ENCODE peak calls at places on chromosomes 11 and 22, in eight cellular contexts. One of them, this sample, is unnamed.

GRCh38 chr11:4041731-4042391 is 52.7 kb upstream of the RRM1 start:
- DNase-seq in kidney: no peak
- DNase-seq in Kasumi-1: no peak
- DNase-seq in type B pancreatic cell: no peak
- DNase-seq in stomach: no peak
- DNase-seq in activated CD4-positive, CD25-positive, alpha-beta regulatory T cell: no peak
- DNase-seq in stimulated activated CD4-positive, alpha-beta T cell treated with anti-CD3 and anti-CD28 coated beads, TNF-alpha, amount 100 ng/mL, for 4 hours: no peak
- DNase-seq in activated naive CD4-positive, alpha-beta T cell treated with anti-CD3 and anti-CD28 coated beads for 36 hours: no peak
- DNase-seq in this sample: no peak

GRCh38 chr11:122267602-122268001 is 151.6 kb upstream of the BLID start:
- DNase-seq in activated naive CD4-positive, alpha-beta T cell treated with anti-CD3 and anti-CD28 coated beads for 36 hours: no peak
- DNase-seq in kidney: no peak
- DNase-seq in type B pancreatic cell: no peak
- DNase-seq in stomach: no peak
- DNase-seq in activated CD4-positive, CD25-positive, alpha-beta regulatory T cell: no peak
- DNase-seq in Kasumi-1: no peak
- DNase-seq in stimulated activated CD4-positive, alpha-beta T cell treated with anti-CD3 and anti-CD28 coated beads, TNF-alpha, amount 100 ng/mL, for 4 hours: no peak
- DNase-seq in this sample: no peak

GRCh38 chr11:73375830-73376167 is 400 bp upstream of the RELT start:
- DNase-seq in type B pancreatic cell: no peak
- DNase-seq in stimulated activated CD4-positive, alpha-beta T cell treated with anti-CD3 and anti-CD28 coated beads, TNF-alpha, amount 100 ng/mL, for 4 hours: no peak
- DNase-seq in Kasumi-1: no peak
- DNase-seq in stomach: no peak
- DNase-seq in kidney: no peak
- DNase-seq in activated CD4-positive, CD25-positive, alpha-beta regulatory T cell: no peak
- DNase-seq in activated naive CD4-positive, alpha-beta T cell treated with anti-CD3 and anti-CD28 coated beads for 36 hours: no peak
- DNase-seq in this sample: no peak

GRCh38 chr11:3095712-3096361 is 38.6 kb upstream of the CARS1 start:
- DNase-seq in stomach: peak; percentile 25
- DNase-seq in activated CD4-positive, CD25-positive, alpha-beta regulatory T cell: no peak
- DNase-seq in kidney: peak; percentile 85
- DNase-seq in activated naive CD4-positive, alpha-beta T cell treated with anti-CD3 and anti-CD28 coated beads for 36 hours: no peak
- DNase-seq in Kasumi-1: no peak
- DNase-seq in type B pancreatic cell: peak; percentile 43
- DNase-seq in stimulated activated CD4-positive, alpha-beta T cell treated with anti-CD3 and anti-CD28 coated beads, TNF-alpha, amount 100 ng/mL, for 4 hours: no peak
- DNase-seq in this sample: peak; percentile 59

GRCh38 chr11:8222820-8223512 is 40.7 kb downstream of the LMO1 start:
- DNase-seq in type B pancreatic cell: no peak
- DNase-seq in activated naive CD4-positive, alpha-beta T cell treated with anti-CD3 and anti-CD28 coated beads for 36 hours: no peak
- DNase-seq in activated CD4-positive, CD25-positive, alpha-beta regulatory T cell: no peak
- DNase-seq in stomach: no peak
- DNase-seq in kidney: peak; percentile 60
- DNase-seq in Kasumi-1: no peak
- DNase-seq in stimulated activated CD4-positive, alpha-beta T cell treated with anti-CD3 and anti-CD28 coated beads, TNF-alpha, amount 100 ng/mL, for 4 hours: no peak
- DNase-seq in this sample: no peak

GRCh38 chr11:10373340-10373739 is 68.5 kb downstream of the ADM start:
- DNase-seq in kidney: no peak
- DNase-seq in stimulated activated CD4-positive, alpha-beta T cell treated with anti-CD3 and anti-CD28 coated beads, TNF-alpha, amount 100 ng/mL, for 4 hours: no peak
- DNase-seq in stomach: no peak
- DNase-seq in activated CD4-positive, CD25-positive, alpha-beta regulatory T cell: no peak
- DNase-seq in activated naive CD4-positive, alpha-beta T cell treated with anti-CD3 and anti-CD28 coated beads for 36 hours: no peak
- DNase-seq in type B pancreatic cell: peak; percentile 54
- DNase-seq in Kasumi-1: no peak
- DNase-seq in this sample: no peak

GRCh38 chr11:103433380-103433779 is 324.2 kb downstream of the DYNC2H1 start:
- DNase-seq in stimulated activated CD4-positive, alpha-beta T cell treated with anti-CD3 and anti-CD28 coated beads, TNF-alpha, amount 100 ng/mL, for 4 hours: no peak
- DNase-seq in activated CD4-positive, CD25-positive, alpha-beta regulatory T cell: no peak
- DNase-seq in activated naive CD4-positive, alpha-beta T cell treated with anti-CD3 and anti-CD28 coated beads for 36 hours: no peak
- DNase-seq in kidney: no peak
- DNase-seq in stomach: no peak
- DNase-seq in Kasumi-1: no peak
- DNase-seq in type B pancreatic cell: no peak
- DNase-seq in this sample: no peak

GRCh38 chr11:108947654-108948570 is 283.0 kb downstream of the DDX10 start:
- DNase-seq in stomach: no peak
- DNase-seq in activated naive CD4-positive, alpha-beta T cell treated with anti-CD3 and anti-CD28 coated beads for 36 hours: no peak
- DNase-seq in stimulated activated CD4-positive, alpha-beta T cell treated with anti-CD3 and anti-CD28 coated beads, TNF-alpha, amount 100 ng/mL, for 4 hours: no peak
- DNase-seq in kidney: no peak
- DNase-seq in type B pancreatic cell: no peak
- DNase-seq in activated CD4-positive, CD25-positive, alpha-beta regulatory T cell: no peak
- DNase-seq in Kasumi-1: no peak
- DNase-seq in this sample: no peak

GRCh38 chr11:17595526-17596309 is 48.7 kb downstream of the OTOG start:
- DNase-seq in type B pancreatic cell: peak; percentile 52
- DNase-seq in activated naive CD4-positive, alpha-beta T cell treated with anti-CD3 and anti-CD28 coated beads for 36 hours: no peak
- DNase-seq in stomach: peak; percentile 20
- DNase-seq in kidney: peak; percentile 17
- DNase-seq in activated CD4-positive, CD25-positive, alpha-beta regulatory T cell: no peak
- DNase-seq in Kasumi-1: no peak
- DNase-seq in stimulated activated CD4-positive, alpha-beta T cell treated with anti-CD3 and anti-CD28 coated beads, TNF-alpha, amount 100 ng/mL, for 4 hours: no peak
- DNase-seq in this sample: no peak

GRCh38 chr11:35539781-35540281 is 14.4 kb upstream of the PAMR1 start:
- DNase-seq in stimulated activated CD4-positive, alpha-beta T cell treated with anti-CD3 and anti-CD28 coated beads, TNF-alpha, amount 100 ng/mL, for 4 hours: no peak
- DNase-seq in activated naive CD4-positive, alpha-beta T cell treated with anti-CD3 and anti-CD28 coated beads for 36 hours: no peak
- DNase-seq in stomach: no peak
- DNase-seq in type B pancreatic cell: no peak
- DNase-seq in activated CD4-positive, CD25-positive, alpha-beta regulatory T cell: no peak
- DNase-seq in kidney: peak; percentile 84
- DNase-seq in Kasumi-1: no peak
- DNase-seq in this sample: no peak

GRCh38 chr11:118530683-118531596 is at the start of gene TMEM25:
- DNase-seq in type B pancreatic cell: peak; percentile 83
- DNase-seq in kidney: peak; percentile 91
- DNase-seq in stimulated activated CD4-positive, alpha-beta T cell treated with anti-CD3 and anti-CD28 coated beads, TNF-alpha, amount 100 ng/mL, for 4 hours: peak; percentile 54
- DNase-seq in activated naive CD4-positive, alpha-beta T cell treated with anti-CD3 and anti-CD28 coated beads for 36 hours: peak; percentile 75
- DNase-seq in activated CD4-positive, CD25-positive, alpha-beta regulatory T cell: peak; percentile 50
- DNase-seq in Kasumi-1: no peak
- DNase-seq in stomach: peak; percentile 70
- DNase-seq in this sample: peak; percentile 62

GRCh38 chr22:49541451-49542230 is 286.0 kb downstream of the BRD1 start:
- DNase-seq in type B pancreatic cell: no peak
- DNase-seq in stomach: no peak
- DNase-seq in stimulated activated CD4-positive, alpha-beta T cell treated with anti-CD3 and anti-CD28 coated beads, TNF-alpha, amount 100 ng/mL, for 4 hours: no peak
- DNase-seq in Kasumi-1: no peak
- DNase-seq in activated CD4-positive, CD25-positive, alpha-beta regulatory T cell: no peak
- DNase-seq in activated naive CD4-positive, alpha-beta T cell treated with anti-CD3 and anti-CD28 coated beads for 36 hours: no peak
- DNase-seq in kidney: peak; percentile 61
- DNase-seq in this sample: no peak

GRCh38 chr11:34565417-34566208 is 52.0 kb upstream of the ELF5 start:
- DNase-seq in stomach: no peak
- DNase-seq in stimulated activated CD4-positive, alpha-beta T cell treated with anti-CD3 and anti-CD28 coated beads, TNF-alpha, amount 100 ng/mL, for 4 hours: no peak
- DNase-seq in type B pancreatic cell: no peak
- DNase-seq in activated naive CD4-positive, alpha-beta T cell treated with anti-CD3 and anti-CD28 coated beads for 36 hours: peak; percentile 60
- DNase-seq in Kasumi-1: peak; percentile 40
- DNase-seq in kidney: no peak
- DNase-seq in activated CD4-positive, CD25-positive, alpha-beta regulatory T cell: no peak
- DNase-seq in this sample: no peak

GRCh38 chr22:22884888-22885840 is 2.5 kb upstream of the IGLL5 start:
- DNase-seq in stomach: no peak
- DNase-seq in activated CD4-positive, CD25-positive, alpha-beta regulatory T cell: no peak
- DNase-seq in type B pancreatic cell: peak; percentile 67
- DNase-seq in kidney: peak; percentile 72
- DNase-seq in stimulated activated CD4-positive, alpha-beta T cell treated with anti-CD3 and anti-CD28 coated beads, TNF-alpha, amount 100 ng/mL, for 4 hours: no peak
- DNase-seq in activated naive CD4-positive, alpha-beta T cell treated with anti-CD3 and anti-CD28 coated beads for 36 hours: peak; percentile 66
- DNase-seq in Kasumi-1: no peak
- DNase-seq in this sample: no peak

GRCh38 chr11:5499671-5500070 is 10.1 kb downstream of the UBQLN3 start:
- DNase-seq in stimulated activated CD4-positive, alpha-beta T cell treated with anti-CD3 and anti-CD28 coated beads, TNF-alpha, amount 100 ng/mL, for 4 hours: no peak
- DNase-seq in activated CD4-positive, CD25-positive, alpha-beta regulatory T cell: no peak
- DNase-seq in stomach: no peak
- DNase-seq in activated naive CD4-positive, alpha-beta T cell treated with anti-CD3 and anti-CD28 coated beads for 36 hours: no peak
- DNase-seq in kidney: no peak
- DNase-seq in Kasumi-1: no peak
- DNase-seq in type B pancreatic cell: no peak
- DNase-seq in this sample: no peak

GRCh38 chr11:115787302-115787701 is 283.1 kb upstream of the CADM1 start:
- DNase-seq in activated CD4-positive, CD25-positive, alpha-beta regulatory T cell: no peak
- DNase-seq in stomach: no peak
- DNase-seq in activated naive CD4-positive, alpha-beta T cell treated with anti-CD3 and anti-CD28 coated beads for 36 hours: no peak
- DNase-seq in kidney: no peak
- DNase-seq in stimulated activated CD4-positive, alpha-beta T cell treated with anti-CD3 and anti-CD28 coated beads, TNF-alpha, amount 100 ng/mL, for 4 hours: no peak
- DNase-seq in type B pancreatic cell: no peak
- DNase-seq in Kasumi-1: no peak
- DNase-seq in this sample: no peak

GRCh38 chr22:25749420-25750169 is 7.6 kb downstream of the MYO18B start:
- DNase-seq in type B pancreatic cell: no peak
- DNase-seq in stomach: no peak
- DNase-seq in Kasumi-1: no peak
- DNase-seq in kidney: no peak
- DNase-seq in activated CD4-positive, CD25-positive, alpha-beta regulatory T cell: no peak
- DNase-seq in stimulated activated CD4-positive, alpha-beta T cell treated with anti-CD3 and anti-CD28 coated beads, TNF-alpha, amount 100 ng/mL, for 4 hours: no peak
- DNase-seq in activated naive CD4-positive, alpha-beta T cell treated with anti-CD3 and anti-CD28 coated beads for 36 hours: peak; percentile 72
- DNase-seq in this sample: no peak

GRCh38 chr11:64721359-64721699 is 1.7 kb downstream of the NRXN2 start:
- DNase-seq in activated naive CD4-positive, alpha-beta T cell treated with anti-CD3 and anti-CD28 coated beads for 36 hours: no peak
- DNase-seq in stomach: no peak
- DNase-seq in kidney: no peak
- DNase-seq in Kasumi-1: no peak
- DNase-seq in stimulated activated CD4-positive, alpha-beta T cell treated with anti-CD3 and anti-CD28 coated beads, TNF-alpha, amount 100 ng/mL, for 4 hours: no peak
- DNase-seq in type B pancreatic cell: no peak
- DNase-seq in activated CD4-positive, CD25-positive, alpha-beta regulatory T cell: no peak
- DNase-seq in this sample: no peak

GRCh38 chr11:119578466-119579220 is 150.4 kb downstream of the NECTIN1 start:
- DNase-seq in activated naive CD4-positive, alpha-beta T cell treated with anti-CD3 and anti-CD28 coated beads for 36 hours: no peak
- DNase-seq in activated CD4-positive, CD25-positive, alpha-beta regulatory T cell: no peak
- DNase-seq in stomach: no peak
- DNase-seq in type B pancreatic cell: no peak
- DNase-seq in kidney: no peak
- DNase-seq in Kasumi-1: no peak
- DNase-seq in stimulated activated CD4-positive, alpha-beta T cell treated with anti-CD3 and anti-CD28 coated beads, TNF-alpha, amount 100 ng/mL, for 4 hours: no peak
- DNase-seq in this sample: no peak

GRCh38 chr22:35363571-35364086 is 17.3 kb upstream of the HMOX1 start:
- DNase-seq in activated CD4-positive, CD25-positive, alpha-beta regulatory T cell: no peak
- DNase-seq in type B pancreatic cell: no peak
- DNase-seq in activated naive CD4-positive, alpha-beta T cell treated with anti-CD3 and anti-CD28 coated beads for 36 hours: no peak
- DNase-seq in Kasumi-1: no peak
- DNase-seq in stimulated activated CD4-positive, alpha-beta T cell treated with anti-CD3 and anti-CD28 coated beads, TNF-alpha, amount 100 ng/mL, for 4 hours: no peak
- DNase-seq in stomach: no peak
- DNase-seq in kidney: no peak
- DNase-seq in this sample: no peak

GRCh38 chr11:7208391-7208790 is 43.3 kb upstream of the SYT9 start:
- DNase-seq in activated CD4-positive, CD25-positive, alpha-beta regulatory T cell: no peak
- DNase-seq in kidney: no peak
- DNase-seq in Kasumi-1: no peak
- DNase-seq in activated naive CD4-positive, alpha-beta T cell treated with anti-CD3 and anti-CD28 coated beads for 36 hours: no peak
- DNase-seq in stomach: no peak
- DNase-seq in type B pancreatic cell: no peak
- DNase-seq in stimulated activated CD4-positive, alpha-beta T cell treated with anti-CD3 and anti-CD28 coated beads, TNF-alpha, amount 100 ng/mL, for 4 hours: no peak
- DNase-seq in this sample: no peak

GRCh38 chr11:64534391-64534801 is 56.6 kb upstream of the SLC22A12 start:
- DNase-seq in activated CD4-positive, CD25-positive, alpha-beta regulatory T cell: no peak
- DNase-seq in type B pancreatic cell: no peak
- DNase-seq in stomach: no peak
- DNase-seq in stimulated activated CD4-positive, alpha-beta T cell treated with anti-CD3 and anti-CD28 coated beads, TNF-alpha, amount 100 ng/mL, for 4 hours: no peak
- DNase-seq in kidney: peak; percentile 52
- DNase-seq in activated naive CD4-positive, alpha-beta T cell treated with anti-CD3 and anti-CD28 coated beads for 36 hours: no peak
- DNase-seq in Kasumi-1: no peak
- DNase-seq in this sample: no peak

GRCh38 chr11:96279421-96280290 is 63.3 kb downstream of the MAML2 start:
- DNase-seq in stomach: no peak
- DNase-seq in Kasumi-1: no peak
- DNase-seq in kidney: no peak
- DNase-seq in stimulated activated CD4-positive, alpha-beta T cell treated with anti-CD3 and anti-CD28 coated beads, TNF-alpha, amount 100 ng/mL, for 4 hours: no peak
- DNase-seq in activated naive CD4-positive, alpha-beta T cell treated with anti-CD3 and anti-CD28 coated beads for 36 hours: no peak
- DNase-seq in type B pancreatic cell: no peak
- DNase-seq in activated CD4-positive, CD25-positive, alpha-beta regulatory T cell: no peak
- DNase-seq in this sample: no peak

GRCh38 chr22:50529416-50530279 is at the start of gene TYMP:
- DNase-seq in kidney: peak; percentile 97
- DNase-seq in Kasumi-1: no peak
- DNase-seq in activated CD4-positive, CD25-positive, alpha-beta regulatory T cell: peak; percentile 69
- DNase-seq in activated naive CD4-positive, alpha-beta T cell treated with anti-CD3 and anti-CD28 coated beads for 36 hours: peak; percentile 75
- DNase-seq in stimulated activated CD4-positive, alpha-beta T cell treated with anti-CD3 and anti-CD28 coated beads, TNF-alpha, amount 100 ng/mL, for 4 hours: peak; percentile 51
- DNase-seq in type B pancreatic cell: no peak
- DNase-seq in stomach: peak; percentile 83
- DNase-seq in this sample: no peak

GRCh38 chr22:25494774-25495173 is 69.7 kb upstream of the GRK3 start:
- DNase-seq in stimulated activated CD4-positive, alpha-beta T cell treated with anti-CD3 and anti-CD28 coated beads, TNF-alpha, amount 100 ng/mL, for 4 hours: no peak
- DNase-seq in stomach: no peak
- DNase-seq in Kasumi-1: no peak
- DNase-seq in kidney: no peak
- DNase-seq in activated naive CD4-positive, alpha-beta T cell treated with anti-CD3 and anti-CD28 coated beads for 36 hours: no peak
- DNase-seq in type B pancreatic cell: no peak
- DNase-seq in activated CD4-positive, CD25-positive, alpha-beta regulatory T cell: no peak
- DNase-seq in this sample: no peak

GRCh38 chr11:121967131-121967689 is 148.8 kb downstream of the BLID start:
- DNase-seq in Kasumi-1: no peak
- DNase-seq in activated CD4-positive, CD25-positive, alpha-beta regulatory T cell: no peak
- DNase-seq in activated naive CD4-positive, alpha-beta T cell treated with anti-CD3 and anti-CD28 coated beads for 36 hours: no peak
- DNase-seq in type B pancreatic cell: no peak
- DNase-seq in stomach: no peak
- DNase-seq in kidney: no peak
- DNase-seq in stimulated activated CD4-positive, alpha-beta T cell treated with anti-CD3 and anti-CD28 coated beads, TNF-alpha, amount 100 ng/mL, for 4 hours: no peak
- DNase-seq in this sample: no peak

GRCh38 chr11:2991477-2992233 is 474 bp downstream of the NAP1L4 start:
- DNase-seq in stomach: no peak
- DNase-seq in stimulated activated CD4-positive, alpha-beta T cell treated with anti-CD3 and anti-CD28 coated beads, TNF-alpha, amount 100 ng/mL, for 4 hours: no peak
- DNase-seq in activated naive CD4-positive, alpha-beta T cell treated with anti-CD3 and anti-CD28 coated beads for 36 hours: peak; percentile 49
- DNase-seq in kidney: no peak
- DNase-seq in activated CD4-positive, CD25-positive, alpha-beta regulatory T cell: peak; percentile 55
- DNase-seq in type B pancreatic cell: no peak
- DNase-seq in Kasumi-1: peak; percentile 26
- DNase-seq in this sample: peak; percentile 58

GRCh38 chr11:132131051-132131450 is 760.6 kb downstream of the NTM start:
- DNase-seq in kidney: no peak
- DNase-seq in type B pancreatic cell: no peak
- DNase-seq in stomach: no peak
- DNase-seq in activated naive CD4-positive, alpha-beta T cell treated with anti-CD3 and anti-CD28 coated beads for 36 hours: no peak
- DNase-seq in stimulated activated CD4-positive, alpha-beta T cell treated with anti-CD3 and anti-CD28 coated beads, TNF-alpha, amount 100 ng/mL, for 4 hours: no peak
- DNase-seq in Kasumi-1: no peak
- DNase-seq in activated CD4-positive, CD25-positive, alpha-beta regulatory T cell: no peak
- DNase-seq in this sample: no peak

GRCh38 chr22:32512267-32512982 is 37.8 kb downstream of the FBXO7 start:
- DNase-seq in stimulated activated CD4-positive, alpha-beta T cell treated with anti-CD3 and anti-CD28 coated beads, TNF-alpha, amount 100 ng/mL, for 4 hours: no peak
- DNase-seq in type B pancreatic cell: no peak
- DNase-seq in kidney: no peak
- DNase-seq in activated CD4-positive, CD25-positive, alpha-beta regulatory T cell: no peak
- DNase-seq in activated naive CD4-positive, alpha-beta T cell treated with anti-CD3 and anti-CD28 coated beads for 36 hours: no peak
- DNase-seq in Kasumi-1: no peak
- DNase-seq in stomach: no peak
- DNase-seq in this sample: no peak

GRCh38 chr11:33634291-33634834 is 66.3 kb downstream of the C11orf91 start:
- DNase-seq in Kasumi-1: no peak
- DNase-seq in type B pancreatic cell: no peak
- DNase-seq in activated naive CD4-positive, alpha-beta T cell treated with anti-CD3 and anti-CD28 coated beads for 36 hours: no peak
- DNase-seq in activated CD4-positive, CD25-positive, alpha-beta regulatory T cell: no peak
- DNase-seq in kidney: no peak
- DNase-seq in stimulated activated CD4-positive, alpha-beta T cell treated with anti-CD3 and anti-CD28 coated beads, TNF-alpha, amount 100 ng/mL, for 4 hours: no peak
- DNase-seq in stomach: no peak
- DNase-seq in this sample: no peak

GRCh38 chr11:106815209-106815608 is 203.1 kb downstream of the GUCY1A2 start:
- DNase-seq in type B pancreatic cell: no peak
- DNase-seq in kidney: no peak
- DNase-seq in stomach: no peak
- DNase-seq in activated CD4-positive, CD25-positive, alpha-beta regulatory T cell: no peak
- DNase-seq in stimulated activated CD4-positive, alpha-beta T cell treated with anti-CD3 and anti-CD28 coated beads, TNF-alpha, amount 100 ng/mL, for 4 hours: no peak
- DNase-seq in Kasumi-1: no peak
- DNase-seq in activated naive CD4-positive, alpha-beta T cell treated with anti-CD3 and anti-CD28 coated beads for 36 hours: no peak
- DNase-seq in this sample: no peak